ENCODE peak calls at places on chromosomes 4 and X, in five cellular contexts. F is activated CD4-positive, alpha-beta T cell treated with anti-CD3 and anti-CD28 coated beads, Interleukin-2, amount 50 U/mL, for 24 hours; I is memory B cell; K is Kasumi-1; E is M059J. G is an unnamed sample.

GRCh38 chrX:8346060-8346459 is 118.6 kb upstream of the VCX3B start:
- DNase-seq in F (no peak), I (no peak), K (no peak), E (no peak), G (no peak)

GRCh38 chrX:35842657-35843056 is 44.5 kb downstream of the MAGEB16 start:
- DNase-seq in F (no peak), I (no peak), K (peak), E (no peak), G (peak)

GRCh38 chr4:7436256-7436655 is 1.5 kb upstream of the PSAPL1 start:
- DNase-seq in F (no peak), I (no peak), K (no peak), E (no peak), G (no peak)

GRCh38 chr4:133618963-133619362 is 469.9 kb downstream of the PCDH10 start:
- DNase-seq in F (no peak), I (no peak), K (peak), E (no peak), G (no peak)

GRCh38 chr4:21802406-21802805 is 146.2 kb downstream of the KCNIP4 start:
- DNase-seq in F (no peak), I (no peak), K (no peak), E (peak), G (no peak)

GRCh38 chr4:80538276-80538926 is 202.9 kb downstream of the CFAP299 start:
- DNase-seq in F (no peak), I (no peak), K (no peak), E (peak), G (no peak)

GRCh38 chrX:82973641-82974040 is 534.4 kb upstream of the POU3F4 start:
- DNase-seq in F (no peak), I (no peak), K (peak), E (no peak), G (no peak)

GRCh38 chrX:47047989-47048388 is 30.3 kb upstream of the RGN start:
- DNase-seq in F (no peak), I (no peak), K (no peak), E (no peak), G (no peak)

GRCh38 chrX:150058728-150059127 is 120.4 kb upstream of the EOLA2 start:
- DNase-seq in F (no peak), I (no peak), K (no peak), E (peak), G (no peak)

GRCh38 chrX:65581661-65582339 is 47.2 kb upstream of the LAS1L start:
- DNase-seq in F (no peak), I (peak), K (peak), E (peak), G (peak)

GRCh38 chrX:40173662-40174593 is 76.2 kb upstream of the BCOR start:
- DNase-seq in F (peak), I (no peak), K (no peak), E (no peak), G (no peak)